ENCODE peak calls at places on chromosomes 6 and 20, in six cellular contexts. F, H, Y, V, N and A are unnamed samples.

GRCh38 chr6:11140061-11140460 is 28.5 kb upstream of the ERVFRD-1 start:
- DNase-seq in F (no peak), H (no peak), Y (no peak), V (no peak), N (no peak), A (no peak)

GRCh38 chr6:114762145-114762544 is 419.3 kb upstream of the HS3ST5 start:
- DNase-seq in F (no peak), H (no peak), Y (no peak), V (no peak), N (no peak), A (no peak)

GRCh38 chr6:68951350-68951749 is 316.3 kb downstream of the ADGRB3 start:
- DNase-seq in F (no peak), H (no peak), Y (no peak), V (no peak), N (no peak), A (no peak)

GRCh38 chr6:25832670-25833069 is 818 bp upstream of the SLC17A1 start:
- DNase-seq in F (no peak), H (no peak), Y (no peak), V (no peak), N (no peak), A (no peak)

GRCh38 chr6:125931733-125932450 is 24.7 kb upstream of the HINT3 start:
- DNase-seq in F (no peak), H (no peak), Y (no peak), V (no peak), N (no peak), A (no peak)

GRCh38 chr6:21914121-21914973 is 320.8 kb downstream of the SOX4 start:
- DNase-seq in F (no peak), H (peak), Y (peak), V (no peak), N (peak), A (no peak)

GRCh38 chr20:47765715-47766594 is 19.3 kb downstream of the SULF2 start:
- DNase-seq in F (no peak), H (no peak), Y (no peak), V (no peak), N (no peak), A (no peak)

GRCh38 chr6:66930559-66931290 is 1223.7 kb upstream of the EYS start:
- DNase-seq in F (no peak), H (peak), Y (no peak), V (peak), N (no peak), A (no peak)

GRCh38 chr6:75489025-75489424 is 4.6 kb downstream of the FILIP1 start:
- DNase-seq in F (no peak), H (peak), Y (no peak), V (no peak), N (no peak), A (no peak)

GRCh38 chr6:75494290-75494689 is 690 bp upstream of the FILIP1 start:
- DNase-seq in F (no peak), H (no peak), Y (no peak), V (no peak), N (no peak), A (no peak)

GRCh38 chr6:75491302-75491701 is 2.3 kb downstream of the FILIP1 start:
- DNase-seq in F (no peak), H (no peak), Y (no peak), V (no peak), N (no peak), A (no peak)

GRCh38 chr6:75493400-75494064 is at the start of gene FILIP1:
- DNase-seq in F (no peak), H (peak), Y (peak), V (no peak), N (no peak), A (no peak)

GRCh38 chr6:75492769-75493168 is 831 bp downstream of the FILIP1 start:
- DNase-seq in F (no peak), H (no peak), Y (no peak), V (no peak), N (no peak), A (no peak)
- H3K27ac ChIP-seq in F (no peak), H (peak), Y (peak), V (no peak), N (no peak), A (no peak)

GRCh38 chr6:2872417-2873358 is 30.4 kb downstream of the SERPINB9 start:
- DNase-seq in F (no peak), H (peak), Y (no peak), V (no peak), N (no peak), A (no peak)

GRCh38 chr6:2868637-2869379 is 27.1 kb upstream of the SERPINB1 start:
- DNase-seq in F (no peak), H (no peak), Y (no peak), V (no peak), N (no peak), A (no peak)

GRCh38 chr6:2871922-2872321 is 30.3 kb upstream of the SERPINB1 start:
- DNase-seq in F (no peak), H (no peak), Y (no peak), V (no peak), N (no peak), A (no peak)

GRCh38 chr6:2870046-2870636 is 28.5 kb upstream of the SERPINB1 start:
- DNase-seq in F (no peak), H (no peak), Y (no peak), V (no peak), N (no peak), A (no peak)

GRCh38 chr6:2871102-2871501 is 29.4 kb upstream of the SERPINB1 start:
- DNase-seq in F (no peak), H (no peak), Y (no peak), V (no peak), N (no peak), A (no peak)
- H3K27ac ChIP-seq in F (no peak), H (no peak), Y (no peak), V (no peak), N (no peak), A (no peak)

GRCh38 chr6:75317503-75318206 is 33.1 kb upstream of the TMEM30A start:
- DNase-seq in F (no peak), H (peak), Y (no peak), V (no peak), N (no peak), A (no peak)
- H3K27ac ChIP-seq in F (no peak), H (peak), Y (no peak), V (no peak), N (no peak), A (no peak)

GRCh38 chr6:87373377-87373776 is 28.8 kb downstream of the C6orf163 start:
- DNase-seq in F (no peak), H (no peak), Y (no peak), V (no peak), N (no peak), A (no peak)
- H3K27ac ChIP-seq in F (no peak), H (no peak), Y (no peak), V (no peak), N (no peak), A (no peak)

DNA sequence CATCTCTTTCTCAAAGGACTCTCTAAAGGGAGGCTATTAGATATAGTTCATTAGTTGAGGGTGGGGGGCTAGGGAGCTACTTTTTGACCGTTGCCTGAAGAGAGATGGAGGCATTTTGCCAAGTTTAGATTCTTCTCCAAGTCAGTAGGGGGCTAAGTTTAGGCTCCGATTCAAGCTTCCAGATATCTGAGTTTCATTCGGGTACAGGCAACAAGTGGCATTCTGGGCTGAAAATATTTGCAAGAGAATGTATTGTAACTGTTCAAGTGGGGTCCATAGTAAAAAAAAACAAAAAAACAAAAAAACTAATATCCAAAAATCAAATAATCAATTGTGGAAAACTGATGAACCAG is 43.4 kb upstream of the PIM1 start:
- DNase-seq in F (no peak), H (no peak), Y (no peak), V (no peak), N (no peak), A (no peak)
- H3K27ac ChIP-seq in F (peak), H (peak), Y (no peak), V (peak), N (no peak), A (no peak)

DNA sequence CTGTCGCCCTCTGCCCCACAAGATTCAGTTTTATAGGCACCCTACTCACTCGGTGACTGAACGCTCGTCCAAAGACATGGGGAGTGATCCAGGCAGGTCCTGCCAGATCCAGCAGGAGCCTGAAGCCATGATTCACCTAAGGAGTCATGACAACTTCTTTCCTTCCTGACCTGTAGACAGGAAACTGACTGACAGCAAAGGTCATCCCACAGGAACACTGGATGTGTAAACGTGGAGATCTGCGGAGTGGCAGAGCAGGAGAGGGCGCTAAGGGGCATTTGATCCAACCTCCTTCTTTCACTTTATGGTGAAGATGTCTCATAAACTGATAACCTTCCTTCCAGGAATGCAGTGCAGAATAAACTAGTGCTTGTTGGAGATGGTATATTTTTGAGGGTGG is 192.2 kb downstream of the GJA10 start:
- DNase-seq in F (no peak), H (no peak), Y (no peak), V (peak), N (no peak), A (no peak)
- H3K27ac ChIP-seq in F (no peak), H (no peak), Y (no peak), V (peak), N (no peak), A (no peak)

GRCh38 chr6:170174771-170175643 is 115.9 kb downstream of the DLL1 start:
- DNase-seq in F (no peak), H (no peak), Y (peak), V (no peak), N (no peak), A (no peak)

GRCh38 chr6:170173416-170173990 is 117.4 kb downstream of the DLL1 start:
- DNase-seq in F (no peak), H (no peak), Y (peak), V (no peak), N (no peak), A (no peak)

GRCh38 chr6:170172406-170172805 is 118.5 kb downstream of the DLL1 start:
- DNase-seq in F (no peak), H (no peak), Y (peak), V (no peak), N (no peak), A (no peak)

GRCh38 chr6:170174124-170174770 is 116.6 kb downstream of the DLL1 start:
- DNase-seq in F (no peak), H (no peak), Y (peak), V (no peak), N (peak), A (no peak)

GRCh38 chr6:170172825-170173231 is 118.0 kb downstream of the DLL1 start:
- DNase-seq in F (no peak), H (no peak), Y (peak), V (no peak), N (peak), A (no peak)
- H3K27ac ChIP-seq in F (no peak), H (no peak), Y (no peak), V (no peak), N (no peak), A (no peak)

GRCh38 chr6:30763155-30763617 is 18.8 kb upstream of the IER3 start:
- DNase-seq in F (no peak), H (no peak), Y (no peak), V (no peak), N (no peak), A (no peak)
- H3K27ac ChIP-seq in F (no peak), H (peak), Y (no peak), V (peak), N (no peak), A (no peak)

GRCh38 chr6:151056230-151056907 is 183.4 kb upstream of the AKAP12 start:
- DNase-seq in F (no peak), H (no peak), Y (no peak), V (no peak), N (no peak), A (no peak)
- H3K27ac ChIP-seq in F (no peak), H (peak), Y (no peak), V (no peak), N (no peak), A (no peak)